ENCODE peak calls at places on chromosomes 5 and 9, in four cellular contexts. S is GM12878, O is HepG2, V is K562. T is an unnamed sample.

GRCh38 chr9:129609486-129610192 is 11.3 kb downstream of the C9orf50 start:
- DNase-seq in S (no peak), O (no peak), V (no peak), T (no peak)

GRCh38 chr9:32426278-32426939 is 42.0 kb downstream of the ACO1 start:
- DNase-seq in S (no peak), O (peak), V (no peak), T (no peak)

GRCh38 chr9:33233659-33234335 is 6.2 kb upstream of the SPINK4 start:
- DNase-seq in S (no peak), O (no peak), V (no peak), T (no peak)

GRCh38 chr9:13587581-13587980 is 308.1 kb upstream of the MPDZ start:
- DNase-seq in S (no peak), O (no peak), V (no peak), T (peak)

GRCh38 chr5:81924467-81924866 is 47.4 kb upstream of the ATG10 start:
- DNase-seq in S (no peak), O (no peak), V (no peak), T (no peak)

GRCh38 chr9:112874006-112874405 is 16.7 kb downstream of the SLC46A2 start:
- DNase-seq in S (no peak), O (no peak), V (no peak), T (no peak)

GRCh38 chr9:74861773-74862172 is 25.9 kb downstream of the TRPM6 start:
- DNase-seq in S (no peak), O (no peak), V (no peak), T (no peak)

GRCh38 chr9:32395483-32396216 is 11.2 kb downstream of the ACO1 start:
- DNase-seq in S (no peak), O (no peak), V (no peak), T (no peak)

GRCh38 chr5:172451771-172452197 is 2.5 kb downstream of the SH3PXD2B start:
- DNase-seq in S (no peak), O (peak), V (no peak), T (no peak)

GRCh38 chr9:113220467-113221002 is 542 bp downstream of the FKBP15 start:
- DNase-seq in S (no peak), O (no peak), V (no peak), T (no peak)

GRCh38 chr5:137627293-137627692 is 108.6 kb downstream of the KLHL3 start:
- DNase-seq in S (no peak), O (no peak), V (no peak), T (no peak)

GRCh38 chr5:14428302-14429081 is 153.1 kb upstream of the OTULINL start:
- DNase-seq in S (no peak), O (no peak), V (no peak), T (no peak)

GRCh38 chr5:14424011-14424685 is 157.4 kb upstream of the OTULINL start:
- DNase-seq in S (no peak), O (no peak), V (no peak), T (no peak)

GRCh38 chr5:14429102-14429501 is 152.5 kb upstream of the OTULINL start:
- DNase-seq in S (no peak), O (no peak), V (no peak), T (no peak)

GRCh38 chr5:14426521-14426920 is 155.1 kb upstream of the OTULINL start:
- DNase-seq in S (no peak), O (no peak), V (no peak), T (no peak)

DNA sequence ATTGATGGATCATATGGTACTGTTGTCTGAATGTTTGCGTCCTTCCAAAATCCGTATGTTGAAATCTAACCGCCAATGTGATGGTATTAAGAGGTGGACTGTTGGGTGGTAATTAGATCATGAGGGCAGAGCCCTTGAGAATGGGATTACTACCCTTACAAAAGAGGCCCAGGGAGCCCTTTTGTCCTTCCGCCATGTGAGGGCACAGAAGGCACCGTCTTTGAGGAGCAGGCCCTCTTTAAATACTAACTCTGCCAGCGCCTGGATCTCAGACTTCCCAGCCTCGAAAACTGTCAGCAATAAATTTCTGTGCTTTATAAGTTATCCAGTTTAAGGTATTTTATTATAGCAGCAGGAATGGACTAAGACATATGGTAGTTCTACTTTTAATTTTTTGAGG is 156.0 kb upstream of the OTULINL start:
- DNase-seq in S (no peak), O (no peak), V (no peak), T (no peak)
- TF ChIP-seq NR2C2 in S (no peak), O (no peak), V (no peak), T (no peak)

GRCh38 chr9:34707130-34707529 is 2.8 kb downstream of the CCL21 start:
- DNase-seq in S (no peak), O (no peak), V (no peak), T (no peak)

GRCh38 chr9:34701769-34702736 is 7.9 kb downstream of the CCL21 start:
- DNase-seq in S (no peak), O (peak), V (peak), T (peak)

DNA sequence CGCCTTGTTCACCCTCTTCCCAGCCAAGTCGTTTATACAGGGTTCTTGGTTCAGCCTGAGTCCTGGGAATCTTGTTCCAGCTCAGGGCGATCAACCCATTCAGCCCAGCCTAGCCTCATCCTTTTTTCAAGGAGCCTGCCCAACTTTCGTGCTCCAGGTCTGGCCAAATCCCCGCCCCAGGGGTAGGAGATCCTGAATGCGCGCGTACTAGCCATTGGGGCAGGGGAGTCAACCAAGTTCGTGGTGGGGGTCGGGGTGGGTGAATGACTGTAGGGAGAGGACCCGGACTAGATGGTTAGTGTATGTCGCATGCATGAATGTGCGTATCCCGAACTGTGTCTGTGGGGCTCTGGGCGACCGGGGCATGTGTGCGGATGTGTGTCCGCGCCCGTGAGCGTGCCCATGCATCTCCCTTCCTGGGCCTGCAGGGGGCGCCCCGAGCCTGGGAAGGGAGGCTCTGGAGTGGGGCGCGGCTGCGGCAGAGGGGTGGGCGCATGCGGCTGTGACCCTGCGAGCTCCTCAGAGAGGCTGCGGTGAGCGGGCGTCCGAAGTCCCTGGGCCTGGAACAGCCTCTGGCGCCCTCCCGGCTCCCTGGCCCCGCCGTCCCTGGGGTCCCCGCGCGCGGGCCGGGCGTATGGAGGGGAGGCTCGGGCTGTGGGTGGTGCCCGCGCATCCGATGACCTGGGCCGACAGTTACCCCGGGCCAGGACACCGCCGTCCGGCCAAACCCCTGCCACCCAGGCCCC is 8.7 kb downstream of the CCL21 start:
- DNase-seq in S (no peak), O (peak), V (peak), T (peak)
- TF ChIP-seq NR2C2 in S (no peak), O (no peak), V (no peak), T (no peak)

GRCh38 chr5:122169350-122170103 is 40.2 kb downstream of the ZNF474 start:
- DNase-seq in S (no peak), O (no peak), V (no peak), T (no peak)

GRCh38 chr5:122172207-122172606 is 42.9 kb downstream of the ZNF474 start:
- DNase-seq in S (no peak), O (no peak), V (no peak), T (no peak)

GRCh38 chr5:122165574-122166021 is 36.3 kb downstream of the ZNF474 start:
- DNase-seq in S (no peak), O (peak), V (no peak), T (no peak)

GRCh38 chr5:122173484-122174191 is 44.3 kb downstream of the ZNF474 start:
- DNase-seq in S (no peak), O (no peak), V (no peak), T (no peak)

DNA sequence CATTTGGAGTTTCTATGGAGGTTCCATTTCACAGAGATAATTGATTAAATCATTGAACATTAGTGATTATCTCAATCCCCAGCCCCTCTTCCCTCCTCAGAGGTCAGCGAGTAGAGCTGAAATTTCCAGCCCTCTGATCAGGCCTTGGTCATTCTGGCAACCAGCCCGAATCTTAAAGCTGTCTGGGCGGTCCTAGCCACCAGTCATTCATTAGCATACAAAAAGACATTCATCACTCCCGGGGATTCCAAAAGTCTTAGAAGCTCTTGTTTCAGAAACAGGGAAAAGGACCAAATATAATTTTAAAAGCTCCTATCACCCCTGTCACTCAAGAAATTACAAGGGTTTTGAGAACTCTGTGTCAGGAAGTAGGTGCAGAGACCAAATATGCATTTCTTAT is 41.3 kb downstream of the ZNF474 start:
- DNase-seq in S (no peak), O (no peak), V (no peak), T (peak)
- TF ChIP-seq NR2C2 in S (no peak), O (no peak), V (peak), T (no peak)

DNA sequence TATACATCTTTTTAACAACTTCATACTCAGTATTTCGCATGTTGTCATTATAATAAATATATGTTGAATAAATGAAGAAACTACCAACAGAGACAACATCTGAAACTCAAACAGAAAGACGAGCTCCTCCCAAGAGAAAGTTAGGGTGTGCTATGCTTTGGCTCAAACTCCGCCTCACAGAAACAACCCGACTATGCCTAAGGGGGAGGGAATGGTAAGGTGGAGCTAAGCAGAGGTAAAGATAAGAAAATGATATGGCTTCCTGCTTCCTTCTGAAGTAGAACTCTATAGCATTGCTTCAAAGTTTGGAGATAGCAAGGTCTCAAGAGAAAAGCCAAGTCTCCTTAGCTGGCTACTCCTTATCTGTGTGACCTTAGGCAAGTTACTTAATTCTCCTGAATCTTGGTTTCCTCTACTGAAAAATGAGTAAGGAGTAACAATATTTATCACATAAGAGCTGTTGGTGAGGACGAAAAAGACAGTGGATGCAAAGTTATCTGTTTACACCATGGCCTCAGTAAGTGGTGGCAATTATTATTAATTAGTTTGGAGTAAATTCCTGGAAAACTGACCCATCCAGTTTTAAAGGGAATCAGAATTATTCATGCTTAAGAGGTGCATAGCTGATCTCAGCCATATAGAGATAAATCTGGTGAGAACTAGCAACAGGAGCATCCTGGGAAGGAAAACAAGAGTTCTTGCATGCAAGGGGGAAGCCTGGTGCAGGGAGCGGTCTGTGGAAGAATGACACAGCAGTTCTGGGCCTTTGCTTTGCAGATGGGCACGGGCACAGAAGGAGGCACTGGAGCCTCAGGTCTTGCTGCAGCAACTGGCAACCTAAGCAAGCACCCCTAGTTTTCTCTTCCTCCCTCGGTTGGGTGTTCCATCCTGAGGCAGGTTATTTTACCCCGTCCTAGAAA is 73.3 kb downstream of the GLIS3 start:
- DNase-seq in S (no peak), O (no peak), V (no peak), T (no peak)
- TF ChIP-seq NR2C2 in S (no peak), O (no peak), V (no peak), T (no peak)

GRCh38 chr9:108108802-108109448 is 619.4 kb upstream of the KLF4 start:
- DNase-seq in S (no peak), O (peak), V (peak), T (no peak)

GRCh38 chr9:108109927-108110326 is 620.4 kb upstream of the KLF4 start:
- DNase-seq in S (no peak), O (no peak), V (no peak), T (no peak)

GRCh38 chr9:108108290-108108689 is 618.7 kb upstream of the KLF4 start:
- DNase-seq in S (no peak), O (no peak), V (no peak), T (no peak)

GRCh38 chr9:108117775-108118174 is 628.2 kb upstream of the KLF4 start:
- DNase-seq in S (no peak), O (no peak), V (no peak), T (no peak)

DNA sequence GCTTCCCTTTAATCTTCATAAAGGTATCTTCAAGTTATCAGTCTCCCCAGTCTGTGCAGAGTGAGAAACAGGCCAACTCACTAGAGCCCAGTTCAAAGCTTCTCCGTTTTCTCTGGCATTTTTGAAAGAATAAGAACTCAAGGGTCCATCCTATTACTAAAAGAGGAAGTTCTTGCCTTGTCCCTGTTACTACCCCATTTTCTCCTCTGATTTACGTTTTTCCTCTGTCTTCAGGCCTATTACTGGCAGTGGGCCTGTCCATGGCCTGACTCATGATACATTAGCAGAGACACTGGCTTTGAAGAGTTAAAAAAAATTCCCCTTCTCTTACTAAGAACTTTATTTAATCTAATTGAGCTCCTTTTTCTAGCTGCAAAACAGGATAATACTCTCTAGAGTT is 624.0 kb upstream of the KLF4 start:
- DNase-seq in S (no peak), O (no peak), V (no peak), T (no peak)
- TF ChIP-seq NR2C2 in S (no peak), O (no peak), V (no peak), T (no peak)

GRCh38 chr5:140567871-140568270 is 3.2 kb downstream of the SLC35A4 start:
- DNase-seq in S (no peak), O (no peak), V (no peak), T (no peak)

GRCh38 chr5:140568664-140569063 is 4.0 kb downstream of the SLC35A4 start:
- DNase-seq in S (no peak), O (no peak), V (no peak), T (no peak)

GRCh38 chr5:140570488-140570887 is 5.9 kb downstream of the SLC35A4 start:
- DNase-seq in S (no peak), O (no peak), V (no peak), T (no peak)

GRCh38 chr5:140570058-140570457 is 5.4 kb downstream of the SLC35A4 start:
- DNase-seq in S (no peak), O (no peak), V (peak), T (no peak)

DNA sequence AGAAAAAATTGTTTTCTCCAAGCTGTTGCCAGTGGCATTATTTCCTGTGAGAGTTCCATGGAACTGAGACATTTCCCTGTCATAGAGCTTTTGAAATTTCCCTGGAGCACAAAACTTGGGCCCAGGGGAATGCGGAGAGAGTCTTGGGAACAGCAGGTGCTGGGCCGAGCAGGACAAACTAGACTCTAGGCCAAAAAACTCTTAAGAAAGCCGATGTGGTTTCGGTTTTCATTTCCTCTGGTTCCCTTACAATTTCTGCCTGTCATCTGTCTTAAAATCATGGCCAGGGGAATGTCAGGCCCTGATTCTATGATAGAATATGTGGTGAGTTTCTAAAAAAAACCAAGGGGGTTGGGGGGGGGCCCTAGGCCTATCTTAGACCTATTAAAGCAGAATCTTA is 4.6 kb downstream of the SLC35A4 start:
- DNase-seq in S (no peak), O (no peak), V (no peak), T (no peak)
- TF ChIP-seq NR2C2 in S (no peak), O (no peak), V (no peak), T (no peak)

DNA sequence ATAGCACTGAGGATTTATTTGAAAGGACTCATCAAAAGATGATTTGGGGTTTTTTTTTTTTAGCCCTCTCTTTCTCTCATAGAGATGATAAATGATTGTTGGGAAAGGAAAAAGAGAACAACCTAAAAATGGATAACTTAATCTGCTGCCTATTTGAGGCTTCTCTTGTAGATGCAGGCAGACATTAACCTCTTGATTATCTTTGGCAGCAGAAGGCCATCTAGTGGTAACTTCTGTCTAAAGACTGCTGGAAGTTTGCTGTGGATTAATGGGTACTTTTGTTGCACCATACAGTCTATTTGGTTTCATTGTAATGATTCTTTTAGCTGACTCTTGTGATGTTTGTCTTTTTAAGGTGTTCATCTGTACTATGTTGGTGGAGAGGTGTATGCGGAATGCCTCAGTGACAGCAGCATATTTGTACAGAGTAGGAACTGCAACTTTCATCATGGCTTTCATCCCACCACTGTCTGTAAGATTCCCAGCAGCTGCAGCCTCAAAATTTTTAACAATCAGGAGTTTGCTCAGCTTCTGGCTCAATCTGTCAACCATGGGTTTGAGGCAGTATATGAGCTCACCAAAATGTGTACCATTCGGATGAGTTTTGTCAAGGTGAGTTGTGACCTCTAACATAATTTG is 18.8 kb downstream of the SMIM32 start:
- DNase-seq in S (peak), O (peak), V (peak), T (no peak)
- TF ChIP-seq NR2C2 in S (no peak), O (no peak), V (no peak), T (no peak)

DNA sequence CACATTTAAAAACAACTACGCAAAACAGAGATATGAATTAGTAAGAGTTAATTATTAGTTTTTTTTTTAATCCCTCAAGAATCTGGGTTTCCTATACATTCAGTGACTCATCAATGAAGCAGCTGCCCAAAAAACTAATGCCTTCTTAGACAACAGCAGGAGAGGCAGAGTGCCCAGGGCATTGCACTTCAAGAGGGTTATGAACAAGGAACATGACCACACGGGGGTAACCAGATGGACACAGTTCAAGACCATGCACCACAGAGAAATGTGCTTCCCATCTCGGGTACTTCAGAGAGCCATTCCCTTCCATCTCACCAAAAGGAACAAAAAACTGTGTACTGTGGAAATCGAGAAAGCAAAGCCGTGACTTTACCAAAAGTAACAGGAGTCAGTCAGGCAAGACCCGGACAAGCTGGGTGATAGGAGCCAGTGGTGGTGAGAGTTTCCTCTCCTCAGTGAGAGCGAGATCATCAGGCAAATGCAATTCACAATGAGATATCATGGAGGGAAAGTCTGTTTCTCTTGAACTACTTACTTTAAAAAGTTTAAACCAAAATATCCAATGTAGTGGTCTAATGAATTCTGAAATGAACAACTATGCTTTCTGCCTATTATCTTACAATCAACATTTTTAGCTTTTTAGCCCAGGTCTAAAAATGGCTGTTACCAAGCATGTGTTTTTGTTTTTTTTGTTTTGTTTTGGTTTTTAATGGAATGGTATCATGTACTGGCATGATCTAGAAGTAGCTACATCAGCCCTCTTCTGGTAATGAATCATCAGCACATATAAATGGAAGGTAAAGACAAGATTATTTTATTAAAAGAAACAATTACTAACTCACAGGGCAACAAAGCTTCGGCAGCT is 192.1 kb downstream of the TSSK1B start:
- DNase-seq in S (no peak), O (no peak), V (no peak), T (no peak)
- TF ChIP-seq NR2C2 in S (no peak), O (no peak), V (no peak), T (no peak)

GRCh38 chr5:90888511-90889324 is 330.1 kb downstream of the ADGRV1 start:
- DNase-seq in S (no peak), O (peak), V (no peak), T (no peak)
- TF ChIP-seq NR2C2 in S (no peak), O (no peak), V (no peak), T (no peak)